ENCODE peak calls at places on chromosomes 5 and 9, in five cellular contexts. Y is BE2C; M is CD8-positive, alpha-beta memory T cell; S is transverse colon; C is SK-N-SH. P is an unnamed sample. For H3K36me3, the result is how much of the 10 kb centered on the place peaks cover.

GRCh38 chr9:114216081-114216480 is 60.7 kb downstream of the COL27A1 start:
- DNase-seq in Y (peak), M (no peak), S (no peak), C (peak), P (no peak)

GRCh38 chr5:78718185-78718584 is 69.6 kb upstream of the LHFPL2 start:
- DNase-seq in Y (no peak), M (no peak), S (no peak), C (no peak), P (no peak)

GRCh38 chr9:134258828-134259546 is 67.3 kb upstream of the RXRA start:
- DNase-seq in Y (no peak), M (no peak), S (no peak), C (no peak), P (no peak)

GRCh38 chr5:56190500-56190899 is 42.6 kb downstream of the ANKRD55 start:
- DNase-seq in Y (no peak), M (no peak), S (peak), C (no peak), P (no peak)

GRCh38 chr5:131810510-131811249 is 13.9 kb upstream of the FNIP1 start:
- DNase-seq in Y (peak), M (no peak), S (no peak), C (peak), P (peak)

GRCh38 chr9:121559183-121559582 is 59.5 kb upstream of the GGTA1 start:
- DNase-seq in Y (no peak), M (no peak), S (no peak), C (no peak), P (no peak)

GRCh38 chr5:40502736-40503135 is 177.0 kb upstream of the PTGER4 start:
- DNase-seq in Y (no peak), M (no peak), S (no peak), C (no peak), P (no peak)

GRCh38 chr9:129994947-129995346 is 48.0 kb downstream of the FNBP1 start:
- DNase-seq in Y (no peak), M (no peak), S (no peak), C (no peak), P (no peak)

GRCh38 chr5:75617746-75618352 is 6.6 kb downstream of the ANKDD1B start:
- DNase-seq in Y (no peak), M (no peak), S (no peak), C (no peak), P (no peak)

GRCh38 chr9:132646726-132647125 is 23.1 kb downstream of the DDX31 start:
- DNase-seq in Y (no peak), M (no peak), S (no peak), C (no peak), P (no peak)

GRCh38 chr9:135480071-135480941 is 724 bp downstream of the PPP1R26 start:
- DNase-seq in Y (no peak), M (no peak), S (peak), C (peak), P (peak)

GRCh38 chr5:180639743-180640300 is 9.6 kb downstream of the FLT4 start:
- DNase-seq in Y (peak), M (no peak), S (peak), C (peak), P (no peak)

GRCh38 chr5:146059349-146060220 is 45.8 kb downstream of the PLAC8L1 start:
- DNase-seq in Y (no peak), M (no peak), S (no peak), C (peak), P (peak)

DNA sequence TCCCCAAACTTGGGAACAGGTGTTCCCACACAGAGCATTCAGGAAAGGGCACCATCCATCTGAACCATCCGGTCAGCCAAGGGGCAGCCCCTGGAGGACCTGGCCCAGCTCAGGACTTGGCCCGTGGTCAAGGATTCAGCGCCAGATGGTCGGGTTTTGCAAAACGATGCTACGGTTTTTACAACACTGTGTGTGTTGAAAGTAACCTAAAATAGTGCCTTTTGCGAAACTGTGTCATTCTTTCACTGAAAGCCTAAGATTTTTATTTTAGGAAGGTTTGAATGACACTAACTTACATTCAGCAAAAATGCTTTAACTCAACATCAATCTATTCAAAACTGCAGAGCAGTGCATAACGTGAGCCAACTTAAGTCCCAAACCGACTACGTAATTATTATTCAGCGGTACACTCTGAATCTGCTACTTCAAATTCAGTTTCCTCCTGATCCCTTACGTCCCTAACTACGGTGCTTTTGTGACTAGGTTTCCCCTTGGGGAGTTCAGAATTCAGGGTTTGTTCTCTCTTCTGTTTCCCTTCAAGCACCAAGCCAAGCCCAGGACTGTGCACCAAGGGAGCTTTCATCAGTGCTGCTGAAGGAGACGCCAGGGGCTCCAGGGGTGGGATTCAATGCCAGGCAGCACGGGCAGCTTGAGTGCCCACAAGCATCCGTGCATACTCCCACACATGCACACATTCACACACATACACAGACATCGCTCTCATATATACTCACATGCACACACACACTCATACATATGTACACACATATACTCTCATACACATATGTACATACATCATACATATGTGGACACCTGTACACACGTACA is 25.8 kb downstream of the LPCAT1 start:
- DNase-seq in Y (no peak), M (no peak), S (peak), C (no peak), P (no peak)
- H3K36me3 ChIP-seq in Y (under half), M (under half), S (under half), C (under half), P (under half)

GRCh38 chr9:81685763-81686613 is 3.4 kb downstream of the TLE1 start:
- DNase-seq in Y (no peak), M (no peak), S (no peak), C (no peak), P (no peak)
- H3K4me3 ChIP-seq in Y (peak), M (no peak), S (no peak), C (peak), P (peak)

GRCh38 chr9:127872492-127873222 is 4.8 kb downstream of the AK1 start:
- DNase-seq in Y (no peak), M (no peak), S (no peak), C (no peak), P (no peak)
- H3K36me3 ChIP-seq in Y (under half), M (under half), S (under half), C (under half), P (under half)

DNA sequence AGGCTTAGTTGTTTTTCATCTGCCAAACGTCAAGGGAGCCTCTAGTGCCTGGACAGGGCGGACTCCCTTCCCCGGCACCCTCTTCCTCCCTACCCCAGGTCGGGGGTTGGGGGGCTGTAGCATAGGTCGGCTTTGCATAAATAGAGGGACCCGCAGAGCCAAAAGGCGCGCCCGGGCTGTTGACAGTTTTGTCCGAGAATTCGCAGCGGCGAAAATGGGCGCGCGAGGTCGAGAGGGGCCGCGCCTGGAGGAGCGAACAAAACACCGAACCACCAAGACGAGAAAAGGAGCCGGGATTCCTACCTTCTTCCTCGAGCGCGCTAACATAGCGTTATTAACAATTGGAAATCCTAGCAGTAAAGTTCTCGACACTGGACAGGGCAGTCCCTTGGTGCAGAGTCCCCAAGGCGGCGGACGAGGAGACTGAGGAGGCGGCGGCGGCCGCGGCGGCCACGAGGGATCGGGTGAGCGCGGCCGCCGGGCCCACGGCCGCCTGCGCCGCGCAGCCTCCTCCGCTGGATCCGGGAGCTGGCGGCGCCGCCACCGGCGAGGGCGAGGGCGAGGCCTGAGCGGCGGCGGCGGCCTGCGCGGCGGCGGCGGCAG is 1.8 kb downstream of the FOXD1 start:
- DNase-seq in Y (no peak), M (no peak), S (no peak), C (no peak), P (peak)
- H3K4me3 ChIP-seq in Y (peak), M (no peak), S (no peak), C (peak), P (peak)